ENCODE peak calls at places on chromosomes 6 and 20, in four cellular contexts. Y is endothelial cell of umbilical vein; T is astrocyte of the spinal cord; U is stimulated activated CD8-positive, alpha-beta memory T cell treated with anti-CD3 and anti-CD28 coated beads, Interleukin-4, amount 100 ng/mL, for 24 hours. W is an unnamed sample.

GRCh38 chr6:137115653-137116052 is 57.8 kb downstream of the IL22RA2 start:
- DNase-seq in U (no peak), T (no peak), Y (peak), W (no peak)

GRCh38 chr6:78910611-78911134 is 43.3 kb downstream of the IRAK1BP1 start:
- DNase-seq in T (no peak), U (no peak), Y (peak), W (no peak)

GRCh38 chr20:32485126-32485769 is 99.9 kb downstream of the NOL4L start:
- DNase-seq in T (peak), Y (peak), U (peak), W (peak)

GRCh38 chr6:34378470-34378869 is 14.0 kb downstream of the NUDT3 start:
- DNase-seq in Y (no peak), T (no peak), U (no peak), W (no peak)

GRCh38 chr20:18395544-18395943 is 71.3 kb downstream of the DZANK1 start:
- DNase-seq in U (no peak), T (no peak), Y (no peak), W (no peak)

GRCh38 chr20:25022680-25023079 is 30.1 kb upstream of the APMAP start:
- DNase-seq in Y (no peak), U (no peak), T (no peak), W (no peak)

GRCh38 chr20:1952737-1953530 is 40.9 kb downstream of the PDYN start:
- DNase-seq in U (no peak), Y (no peak), T (no peak), W (no peak)

GRCh38 chr6:148495029-148495428 is 152.4 kb downstream of the SASH1 start:
- DNase-seq in U (no peak), Y (no peak), T (no peak), W (no peak)

GRCh38 chr6:138577151-138577915 is 78.0 kb upstream of the NHSL1 start:
- DNase-seq in T (no peak), Y (no peak), U (no peak), W (no peak)

GRCh38 chr20:45685896-45686295 is 15.9 kb upstream of the WFDC11 start:
- DNase-seq in Y (no peak), T (no peak), U (no peak), W (no peak)

GRCh38 chr6:87334683-87335082 is 5.6 kb upstream of the GJB7 start:
- DNase-seq in T (no peak), U (no peak), Y (no peak), W (no peak)

GRCh38 chr20:32846852-32847251 is 11.9 kb upstream of the EFCAB8 start:
- DNase-seq in U (no peak), T (no peak), Y (no peak), W (no peak)

GRCh38 chr6:107957165-107957908 is 671 bp downstream of the SEC63 start:
- DNase-seq in Y (peak), U (peak), T (peak), W (peak)

GRCh38 chr6:148203970-148204369 is 138.7 kb upstream of the SASH1 start:
- DNase-seq in Y (no peak), U (peak), T (peak), W (peak)

GRCh38 chr6:158744986-158745430 is 74.2 kb downstream of the EZR start:
- DNase-seq in Y (no peak), U (no peak), T (no peak), W (no peak)

GRCh38 chr6:41199427-41200246 is 1.3 kb downstream of the TREML2 start:
- DNase-seq in U (no peak), T (no peak), Y (no peak), W (no peak)

GRCh38 chr20:53547664-53548239 is 45.9 kb downstream of the ZNF217 start:
- DNase-seq in Y (peak), T (peak), U (no peak), W (peak)

GRCh38 chr20:33410081-33410742 is 8.9 kb upstream of the CDK5RAP1 start:
- DNase-seq in U (no peak), T (no peak), Y (no peak), W (no peak)

GRCh38 chr20:61599061-61599930 is 347.2 kb downstream of the CDH4 start:
- DNase-seq in T (no peak), Y (no peak), U (no peak), W (no peak)

GRCh38 chr6:160391419-160392116 is 43.4 kb downstream of the SLC22A3 start:
- DNase-seq in Y (no peak), T (peak), U (no peak), W (peak)

GRCh38 chr6:122651604-122652003 is 41.4 kb downstream of the PKIB start:
- DNase-seq in Y (no peak), U (no peak), T (peak), W (no peak)

GRCh38 chr20:62918830-62919229 is 7.5 kb downstream of the DIDO1 start:
- DNase-seq in U (no peak), T (no peak), Y (no peak), W (no peak)

W was measured in LHCN-M2.